ENCODE peak calls at places on chromosomes 16 and 17, in eight cellular contexts. A is vagina; D is sigmoid colon; C is heart right ventricle; K is GM23248; Y is mesendoderm; B is CD4-positive, alpha-beta T cell; S is mammary epithelial cell. W is an unnamed sample.

GRCh38 chr16:30353438-30354129 is 1.5 kb downstream of the CD2BP2 start:
- DNase-seq in K (no peak), S (no peak), C (no peak), Y (no peak), D (no peak), A (no peak), B (no peak), W (no peak)

GRCh38 chr17:47978324-47978723 is 7.4 kb downstream of the CDK5RAP3 start:
- DNase-seq in B (peak; percentile 39), C (peak; percentile 42), D (peak; percentile 72), S (peak; percentile 26), Y (peak; percentile 77), K (peak; percentile 78), A (no peak), W (no peak)

GRCh38 chr16:27179500-27180072 is 23.7 kb upstream of the KDM8 start:
- DNase-seq in D (peak; percentile 93), B (peak; percentile 84), K (peak; percentile 79), Y (peak; percentile 83), C (peak; percentile 86), A (no peak), S (peak; percentile 42), W (no peak)

GRCh38 chr16:12362482-12363458 is 386.2 kb downstream of the SNX29 start:
- DNase-seq in C (peak; percentile 46), S (no peak), K (peak; percentile 64), B (no peak), Y (no peak), A (no peak), D (peak; percentile 75), W (no peak)

GRCh38 chr17:5785343-5785742 is 201.0 kb upstream of the NLRP1 start:
- DNase-seq in Y (no peak), D (no peak), C (no peak), A (no peak), B (no peak), S (peak; percentile 28), K (peak; percentile 48), W (no peak)

GRCh38 chr16:4384497-4384896 is 12.8 kb downstream of the VASN start:
- DNase-seq in B (no peak), Y (no peak), S (no peak), K (peak; percentile 95), A (no peak), C (no peak), D (no peak), W (no peak)

GRCh38 chr17:39735882-39736281 is 1.9 kb upstream of the GRB7 start:
- DNase-seq in B (no peak), A (no peak), D (no peak), Y (no peak), S (no peak), K (no peak), C (no peak), W (no peak)

GRCh38 chr17:28216528-28216927 is 102.5 kb upstream of the TMEM97 start:
- DNase-seq in D (no peak), S (peak; percentile 65), A (no peak), C (no peak), K (peak; percentile 78), B (no peak), Y (no peak), W (no peak)

GRCh38 chr17:8289103-8289397 is 580 bp downstream of the RANGRF start:
- DNase-seq in D (no peak), A (no peak), B (no peak), C (no peak), Y (no peak), K (no peak), S (no peak), W (no peak)

GRCh38 chr17:50913120-50913519 is 47.0 kb upstream of the TOB1 start:
- DNase-seq in D (no peak), K (no peak), B (no peak), Y (no peak), S (no peak), A (no peak), C (no peak), W (no peak)

GRCh38 chr17:43418441-43419374 is 19.9 kb downstream of the ARL4D start:
- DNase-seq in D (peak; percentile 92), S (peak; percentile 95), K (peak; percentile 97), C (peak; percentile 42), Y (peak; percentile 77), A (no peak), B (no peak), W (no peak)

GRCh38 chr17:13346996-13347762 is 254.6 kb downstream of the HS3ST3A1 start:
- DNase-seq in K (peak; percentile 98), C (no peak), B (no peak), Y (peak; percentile 37), S (peak; percentile 95), A (no peak), D (no peak), W (no peak)

GRCh38 chr17:4220655-4221054 is 43.1 kb downstream of the ANKFY1 start:
- DNase-seq in B (no peak), A (no peak), D (peak; percentile 93), C (no peak), S (no peak), K (no peak), Y (no peak), W (no peak)

GRCh38 chr16:14529010-14529669 is 100.9 kb downstream of the PARN start:
- DNase-seq in B (peak; percentile 48), C (peak; percentile 55), K (peak; percentile 92), D (peak; percentile 91), S (peak; percentile 82), Y (peak; percentile 89), A (no peak), W (peak; percentile 87)

GRCh38 chr16:4032768-4033167 is 83.5 kb downstream of the ADCY9 start:
- DNase-seq in K (peak; percentile 58), S (no peak), C (peak; percentile 48), D (no peak), Y (no peak), A (no peak), B (no peak), W (no peak)

GRCh38 chr16:55555436-55555835 is 11.0 kb upstream of the CAPNS2 start:
- DNase-seq in Y (no peak), B (no peak), K (peak; percentile 77), S (peak; percentile 57), D (no peak), A (no peak), C (no peak), W (no peak)

GRCh38 chr17:14464741-14465140 is 163.9 kb downstream of the HS3ST3B1 start:
- DNase-seq in C (no peak), B (no peak), D (no peak), Y (no peak), S (no peak), K (peak; percentile 72), A (no peak), W (no peak)

GRCh38 chr16:2016407-2016922 is 3.1 kb upstream of the NPW start:
- DNase-seq in C (peak; percentile 21), S (no peak), B (no peak), D (no peak), Y (peak; percentile 30), A (no peak), K (no peak), W (no peak)

GRCh38 chr17:43434902-43435319 is 36.1 kb downstream of the ARL4D start:
- DNase-seq in S (peak; percentile 92), A (no peak), C (no peak), Y (no peak), D (no peak), B (no peak), K (no peak), W (no peak)

GRCh38 chr16:10036951-10037350 is 145.3 kb downstream of the GRIN2A start:
- DNase-seq in B (no peak), C (no peak), A (no peak), S (no peak), Y (no peak), K (no peak), D (no peak), W (no peak)

DNA sequence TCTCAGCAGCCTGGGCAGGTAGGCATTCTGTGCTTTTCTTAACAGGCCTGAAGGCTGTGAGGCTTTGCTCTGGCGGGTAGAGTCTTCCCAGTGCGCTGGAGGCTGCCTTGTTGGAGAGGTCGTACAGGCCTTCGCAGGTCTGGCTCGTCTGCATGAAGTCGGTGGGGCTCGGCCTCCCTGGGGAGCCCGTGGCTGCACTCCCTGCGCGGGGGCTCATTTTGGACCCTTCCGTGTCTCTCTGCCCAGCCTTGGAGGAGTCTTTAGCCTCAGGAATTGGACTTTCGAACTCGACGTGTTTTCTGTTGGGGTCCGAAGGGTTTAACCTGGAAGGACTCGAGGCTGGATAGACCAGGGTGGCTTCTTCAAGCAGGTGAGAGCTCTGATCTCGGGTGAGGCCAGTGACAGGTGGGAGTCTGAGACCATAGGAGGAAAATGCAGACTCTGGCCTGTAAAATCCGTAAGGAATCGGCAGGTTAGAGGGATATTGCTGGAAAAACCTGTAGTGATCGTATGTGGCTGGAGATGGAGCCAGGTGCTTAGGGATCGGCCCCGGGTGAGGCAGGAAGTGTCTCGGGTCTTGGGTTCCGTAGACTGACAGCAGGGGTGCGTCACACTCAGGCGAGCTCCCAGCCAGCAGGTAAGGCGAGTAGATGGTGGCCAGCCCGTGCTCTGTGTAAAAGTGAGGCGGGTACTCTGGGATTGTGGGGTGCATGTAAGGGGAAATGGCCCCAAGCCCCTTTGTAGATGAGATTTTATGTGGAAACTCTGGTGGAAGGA is 8.6 kb downstream of the ZNF750 start:
- DNase-seq in D (no peak), Y (no peak), S (no peak), K (no peak), A (no peak), C (no peak), B (no peak), W (no peak)
- H3K27ac ChIP-seq in D (no peak overlapping the region), Y (no peak overlapping the region), S (no peak overlapping the region), K (no peak overlapping the region), A (no peak overlapping the region), C (peak overlapping the region; percentile 65), B (no peak overlapping the region), W (no peak overlapping the region)

GRCh38 chr17:888998-889401 is 90.6 kb downstream of the NXN start:
- DNase-seq in A (no peak), C (no peak), B (no peak), Y (no peak), K (no peak), D (no peak), S (no peak), W (no peak)
- H3K27ac ChIP-seq in A (no peak overlapping the region), C (no peak overlapping the region), B (no peak overlapping the region), Y (no peak overlapping the region), K (no peak overlapping the region), D (peak overlapping the region; percentile 84), S (no peak overlapping the region), W (no peak overlapping the region)

GRCh38 chr17:64340557-64340956 is 50.1 kb downstream of the PECAM1 start:
- DNase-seq in S (no peak), A (no peak), D (no peak), Y (no peak), B (no peak), C (no peak), K (no peak), W (no peak)
- H3K27ac ChIP-seq in S (no peak overlapping the region), A (peak overlapping the region; percentile 31), D (no peak overlapping the region), Y (no peak overlapping the region), B (no peak overlapping the region), C (peak overlapping the region; percentile 87), K (no peak overlapping the region), W (no peak overlapping the region)

DNA sequence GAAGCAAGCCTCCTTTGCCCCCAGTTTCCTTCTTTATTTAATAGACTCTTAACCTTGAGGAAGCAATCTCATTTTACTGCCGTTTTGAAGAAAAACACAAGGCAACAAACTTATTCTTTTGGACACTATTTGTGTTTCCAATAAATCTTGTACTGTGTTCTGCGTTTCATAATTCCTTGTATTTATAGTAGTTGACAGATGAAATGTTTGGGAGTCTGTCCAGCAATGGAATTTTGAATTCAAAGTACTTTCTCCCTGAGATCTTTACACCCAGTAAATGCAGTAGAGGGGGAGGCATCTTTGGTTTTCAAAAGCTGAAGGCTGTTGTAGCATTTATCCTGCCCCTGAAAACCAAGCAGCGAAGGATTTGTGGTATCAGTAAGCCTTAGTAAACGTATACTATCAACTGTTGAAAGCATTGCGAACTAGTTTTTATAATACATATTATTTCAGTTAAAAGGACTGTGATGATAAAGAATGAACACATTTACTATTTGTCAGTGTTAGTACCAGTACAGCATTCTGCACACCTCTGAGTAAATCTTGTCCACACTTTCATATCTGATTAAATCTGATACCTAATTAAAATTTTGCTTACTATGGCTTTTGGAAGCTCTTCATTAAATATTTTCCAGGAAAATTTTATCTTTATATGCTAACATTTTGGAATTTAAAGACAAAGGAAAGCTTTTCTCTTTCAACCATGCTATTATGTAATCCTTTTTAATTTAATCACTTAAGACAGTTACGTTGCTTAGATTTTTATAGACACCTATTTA is 83.1 kb downstream of the TNRC6C start:
- DNase-seq in K (peak; percentile 37), C (no peak), B (no peak), Y (no peak), D (no peak), S (no peak), A (no peak), W (no peak)
- H3K27ac ChIP-seq in K (peak overlapping the region; percentile 92), C (peak overlapping the region; percentile 95), B (no peak overlapping the region), Y (no peak overlapping the region), D (peak overlapping the region; percentile 84), S (peak overlapping the region; percentile 68), A (peak overlapping the region; percentile 87), W (no peak overlapping the region)

W was measured in Panc1.